ENCODE peak calls at places on chromosomes 12 and 14, in five cellular contexts. One of them, this sample, is unnamed.

GRCh38 chr12:93572712-93573551 is 457 bp downstream of the SOCS2 start:
- DNase-seq in keratinocyte: no peak
- DNase-seq in NB4: no peak
- DNase-seq in uterus: peak
- DNase-seq in GM23248: peak
- DNase-seq in this sample: no peak

GRCh38 chr12:6061661-6062060 is 62.8 kb downstream of the VWF start:
- DNase-seq in uterus: no peak
- DNase-seq in NB4: no peak
- DNase-seq in GM23248: peak
- DNase-seq in keratinocyte: no peak
- DNase-seq in this sample: no peak

GRCh38 chr14:51095854-51096823 is 1.2 kb upstream of the TRIM9 start:
- DNase-seq in NB4: peak
- DNase-seq in uterus: peak
- DNase-seq in keratinocyte: no peak
- DNase-seq in GM23248: peak
- DNase-seq in this sample: no peak

GRCh38 chr14:59126714-59127436 is 61.6 kb upstream of the DAAM1 start:
- DNase-seq in NB4: peak
- DNase-seq in keratinocyte: no peak
- DNase-seq in uterus: no peak
- DNase-seq in GM23248: peak
- DNase-seq in this sample: peak

GRCh38 chr14:64682173-64682710 is 22.0 kb upstream of the PLEKHG3 start:
- DNase-seq in uterus: peak
- DNase-seq in keratinocyte: no peak
- DNase-seq in NB4: peak
- DNase-seq in GM23248: peak
- DNase-seq in this sample: no peak

GRCh38 chr12:55188974-55189556 is 31.8 kb upstream of the OR10A7 start:
- DNase-seq in NB4: peak
- DNase-seq in keratinocyte: peak
- DNase-seq in uterus: no peak
- DNase-seq in GM23248: peak
- DNase-seq in this sample: peak

GRCh38 chr12:11884661-11885060 is 186.1 kb upstream of the BCL2L14 start:
- DNase-seq in uterus: no peak
- DNase-seq in keratinocyte: no peak
- DNase-seq in GM23248: no peak
- DNase-seq in NB4: peak
- DNase-seq in this sample: no peak

GRCh38 chr12:117060236-117060926 is 38.8 kb downstream of the TESC start:
- DNase-seq in keratinocyte: no peak
- DNase-seq in NB4: peak
- DNase-seq in uterus: no peak
- DNase-seq in GM23248: no peak
- DNase-seq in this sample: no peak

GRCh38 chr14:88195676-88196075 is 127.4 kb downstream of the KCNK10 start:
- DNase-seq in NB4: no peak
- DNase-seq in keratinocyte: no peak
- DNase-seq in uterus: no peak
- DNase-seq in GM23248: no peak
- DNase-seq in this sample: no peak

GRCh38 chr12:71415336-71416231 is 24.0 kb upstream of the LGR5 start:
- DNase-seq in GM23248: peak
- DNase-seq in NB4: peak
- DNase-seq in uterus: no peak
- DNase-seq in keratinocyte: no peak
- DNase-seq in this sample: peak

GRCh38 chr14:76958975-76959710 is 69.4 kb downstream of the IRF2BPL start:
- DNase-seq in keratinocyte: peak
- DNase-seq in GM23248: peak
- DNase-seq in uterus: no peak
- DNase-seq in NB4: peak
- DNase-seq in this sample: peak

GRCh38 chr12:52162971-52163370 is 28.8 kb downstream of the KRT80 start:
- DNase-seq in keratinocyte: no peak
- DNase-seq in GM23248: no peak
- DNase-seq in NB4: no peak
- DNase-seq in uterus: no peak
- DNase-seq in this sample: no peak

GRCh38 chr12:27549801-27550652 is 26.0 kb downstream of the PPFIBP1 start:
- DNase-seq in keratinocyte: no peak
- DNase-seq in GM23248: peak
- DNase-seq in uterus: peak
- DNase-seq in NB4: peak
- DNase-seq in this sample: no peak

GRCh38 chr14:61700104-61700886 is 5.0 kb downstream of the HIF1A start:
- DNase-seq in NB4: no peak
- DNase-seq in GM23248: peak
- DNase-seq in uterus: no peak
- DNase-seq in keratinocyte: no peak
- DNase-seq in this sample: no peak

GRCh38 chr12:121499929-121500793 is 80.7 kb downstream of the KDM2B start:
- DNase-seq in keratinocyte: no peak
- DNase-seq in uterus: peak
- DNase-seq in NB4: peak
- DNase-seq in GM23248: peak
- DNase-seq in this sample: peak

GRCh38 chr14:23437142-23438129 is 2.0 kb upstream of the MYH7 start:
- DNase-seq in NB4: no peak
- DNase-seq in keratinocyte: no peak
- DNase-seq in GM23248: no peak
- DNase-seq in uterus: no peak
- DNase-seq in this sample: no peak

GRCh38 chr14:55353686-55354467 is 57.8 kb downstream of the ATG14 start:
- DNase-seq in keratinocyte: no peak
- DNase-seq in GM23248: no peak
- DNase-seq in uterus: no peak
- DNase-seq in NB4: no peak
- DNase-seq in this sample: no peak